ENCODE peak calls at places on chromosomes 13 and 19, in five cellular contexts. Z is NT2/D1, X is cerebellum, D is epithelial cell of esophagus, W is fibroblast of gingiva. V is an unnamed sample.

GRCh38 chr13:42762251-42762650 is 19.1 kb upstream of the FAM216B start:
- DNase-seq in W (no peak), Z (no peak), X (no peak), D (peak), V (no peak)

GRCh38 chr13:41791056-41791455 is 169.9 kb downstream of the VWA8 start:
- DNase-seq in X (no peak), Z (no peak), W (peak), D (no peak), V (no peak)

GRCh38 chr19:7509625-7510024 is 6.3 kb upstream of the ZNF358 start:
- DNase-seq in W (no peak), Z (no peak), D (no peak), X (no peak), V (no peak)

GRCh38 chr19:58366576-58367430 is 4.3 kb upstream of the ZNF497 start:
- DNase-seq in W (no peak), Z (no peak), X (no peak), D (no peak), V (no peak)

GRCh38 chr19:12665281-12665573 is 1.3 kb downstream of the MAN2B1 start:
- DNase-seq in Z (no peak), X (no peak), D (no peak), W (no peak), V (no peak)

GRCh38 chr19:47765522-47766358 is 12.8 kb upstream of the SELENOW start:
- DNase-seq in Z (no peak), W (peak), X (peak), D (peak), V (peak)

GRCh38 chr19:17555929-17556813 is 722 bp downstream of the COLGALT1 start:
- DNase-seq in Z (no peak), W (peak), D (peak), X (peak), V (peak)

GRCh38 chr19:50460161-50460765 is 16.0 kb upstream of the EMC10 start:
- DNase-seq in Z (no peak), W (no peak), X (no peak), D (no peak), V (peak)

GRCh38 chr13:40940841-40941240 is 78.3 kb downstream of the ELF1 start:
- DNase-seq in X (no peak), Z (no peak), D (no peak), W (no peak), V (no peak)

GRCh38 chr13:26881154-26881553 is 120.6 kb upstream of the GPR12 start:
- DNase-seq in Z (no peak), X (no peak), W (no peak), D (peak), V (peak)

GRCh38 chr19:48480476-48481190 is 11.5 kb downstream of the CYTH2 start:
- DNase-seq in X (peak), D (no peak), W (peak), Z (no peak), V (peak)

GRCh38 chr13:104616990-104617389 is 1550.8 kb upstream of the SLC10A2 start:
- DNase-seq in X (no peak), Z (no peak), D (no peak), W (no peak), V (no peak)

GRCh38 chr13:98155475-98156111 is 12.7 kb downstream of the FARP1 start:
- DNase-seq in X (no peak), D (peak), Z (no peak), W (peak), V (peak)

GRCh38 chr13:29131881-29132668 is 311.9 kb downstream of the MTUS2 start:
- DNase-seq in X (no peak), Z (no peak), D (no peak), W (no peak), V (no peak)

GRCh38 chr13:64697226-64697625 is 2532.9 kb downstream of the PCDH9 start:
- DNase-seq in D (no peak), Z (no peak), X (no peak), W (no peak), V (no peak)

GRCh38 chr13:43145556-43145955 is 122.2 kb downstream of the DNAJC15 start:
- DNase-seq in D (no peak), X (no peak), Z (no peak), W (no peak), V (no peak)

GRCh38 chr13:91776650-91777193 is 378.3 kb downstream of the GPC5 start:
- DNase-seq in X (no peak), W (no peak), D (no peak), Z (no peak), V (no peak)

GRCh38 chr13:75175575-75175974 is 306.4 kb downstream of the TBC1D4 start:
- DNase-seq in Z (no peak), W (no peak), D (peak), X (no peak), V (peak)

V was measured in fibroblast of lung.